ENCODE peak calls at places on chromosomes 4 and X, in eight cellular contexts. Y is A673, J is GM23248, T is suprapubic skin, A is pancreas, K is mucosa of descending colon, V is left ventricle myocardium inferior, Q is lower lobe of right lung. N is an unnamed sample.

GRCh38 chr4:66852843-66853242 is 692.5 kb downstream of the CENPC start:
- DNase-seq in T (no peak), A (no peak), V (no peak), J (no peak), Y (no peak), K (no peak), Q (no peak), N (no peak)

GRCh38 chr4:107197121-107197520 is 161.0 kb upstream of the DKK2 start:
- DNase-seq in T (no peak), V (no peak), J (no peak), Y (no peak), K (peak; percentile 11), A (no peak), Q (no peak), N (no peak)

GRCh38 chr4:73172166-73172565 is 86.4 kb downstream of the ANKRD17 start:
- DNase-seq in Q (no peak), Y (no peak), J (no peak), V (no peak), T (no peak), K (no peak), A (no peak), N (no peak)

GRCh38 chr4:7382634-7383014 is 52.1 kb downstream of the PSAPL1 start:
- DNase-seq in T (peak; percentile 24), Q (no peak), Y (no peak), K (no peak), V (no peak), J (no peak), A (no peak), N (no peak)

GRCh38 chrX:141760761-141761160 is 62.2 kb upstream of the SPANXD start:
- DNase-seq in Y (no peak), V (no peak), Q (no peak), A (no peak), T (no peak), J (no peak), K (no peak), N (no peak)

GRCh38 chr4:72110886-72111285 is 79.1 kb downstream of the NPFFR2 start:
- DNase-seq in A (no peak), T (no peak), Y (no peak), K (no peak), V (no peak), Q (no peak), J (no peak), N (no peak)

GRCh38 chr4:3712112-3712805 is 53.9 kb upstream of the ADRA2C start:
- DNase-seq in K (no peak), T (no peak), V (peak; percentile 8), Q (peak; percentile 30), A (no peak), Y (no peak), J (no peak), N (peak; percentile 49)

GRCh38 chr4:3243066-3243775 is 5.7 kb upstream of the MSANTD1 start:
- DNase-seq in Q (no peak), T (no peak), A (no peak), Y (no peak), J (no peak), K (peak; percentile 23), V (no peak), N (no peak)

GRCh38 chrX:45900751-45901150 is 644.5 kb downstream of the ZNF674 start:
- DNase-seq in A (no peak), K (no peak), J (peak; percentile 48), V (no peak), Y (peak; percentile 91), T (no peak), Q (no peak), N (no peak)

GRCh38 chr4:24912252-24913098 is at the start of gene CCDC149:
- DNase-seq in Q (peak; percentile 88), T (peak; percentile 84), V (peak; percentile 71), K (peak; percentile 79), J (peak; percentile 89), Y (peak; percentile 59), A (peak; percentile 95), N (peak; percentile 84)

GRCh38 chr4:184506527-184507121 is 32.3 kb upstream of the IRF2 start:
- DNase-seq in K (peak; percentile 23), T (no peak), A (no peak), Q (no peak), V (no peak), J (peak; percentile 23), Y (peak; percentile 18), N (no peak)

GRCh38 chrX:84188320-84188834 is 378 bp upstream of the RPS6KA6 start:
- DNase-seq in J (peak; percentile 70), Y (no peak), T (no peak), Q (peak; percentile 60), A (peak; percentile 26), K (peak; percentile 63), V (peak; percentile 14), N (peak; percentile 71)

GRCh38 chr4:169256856-169257756 is 13.7 kb downstream of the SH3RF1 start:
- DNase-seq in K (no peak), J (no peak), V (no peak), Y (peak; percentile 27), A (no peak), Q (no peak), T (no peak), N (no peak)
- H3K4me1 ChIP-seq in K (peaks cover 25% of the 10 kb centered on the region), J (peaks cover 84% of the 10 kb centered on the region), V (peaks cover 82% of the 10 kb centered on the region), Y (peaks cover 52% of the 10 kb centered on the region), A (peaks cover 25% of the 10 kb centered on the region), Q (peaks cover 89% of the 10 kb centered on the region), T (peaks cover 56% of the 10 kb centered on the region), N (peaks cover 37% of the 10 kb centered on the region)

GRCh38 chrX:17375361-17375630 is 296 bp downstream of the NHS start:
- DNase-seq in T (no peak), J (no peak), Y (no peak), A (no peak), V (no peak), Q (no peak), K (no peak), N (no peak)

GRCh38 chrX:17375631-17376380 is 806 bp downstream of the NHS start:
- DNase-seq in Q (no peak), A (peak; percentile 2), V (peak; percentile 16), K (peak; percentile 19), Y (no peak), T (no peak), J (peak; percentile 65), N (peak; percentile 62)

GRCh38 chrX:17377795-17378194 is 2.8 kb downstream of the NHS start:
- DNase-seq in Q (no peak), J (peak; percentile 13), T (no peak), V (no peak), Y (no peak), A (no peak), K (no peak), N (no peak)

GRCh38 chrX:17376381-17377046 is 1.5 kb downstream of the NHS start:
- DNase-seq in A (no peak), J (peak; percentile 47), Y (no peak), Q (no peak), V (no peak), K (no peak), T (no peak), N (no peak)

DNA sequence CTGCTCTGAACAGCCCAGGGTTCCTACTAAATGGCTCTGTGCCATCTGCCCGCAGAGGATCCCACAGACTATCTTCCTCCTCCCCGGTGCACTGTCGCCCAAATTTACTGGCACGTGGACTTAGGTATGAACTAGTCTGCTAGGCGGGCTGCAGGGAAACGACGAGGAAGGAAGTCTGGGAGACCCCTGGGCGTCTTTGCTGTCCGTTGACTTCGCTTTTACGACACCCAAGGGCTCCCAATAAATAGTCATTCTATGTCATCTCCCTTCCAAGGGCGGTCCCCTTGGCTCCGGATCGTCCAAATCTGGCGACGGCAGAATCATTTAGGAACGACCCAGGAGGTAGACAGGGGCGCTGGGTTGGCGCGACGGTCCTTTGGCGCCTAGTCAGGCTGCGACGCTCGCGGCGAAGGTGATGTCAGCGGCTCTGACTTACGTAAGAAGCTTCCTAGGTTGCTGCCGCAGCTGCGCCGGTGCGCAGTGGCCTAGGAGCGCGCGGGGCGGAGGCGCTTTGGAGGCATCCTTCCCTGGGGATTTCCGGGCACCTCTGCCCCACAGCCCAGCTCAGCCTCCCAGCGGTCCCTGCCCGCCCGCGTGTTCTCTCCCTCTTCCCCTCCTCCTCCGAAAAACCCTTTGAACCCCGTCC is 2.2 kb downstream of the NHS start:
- DNase-seq in Y (no peak), J (peak; percentile 77), K (peak; percentile 21), A (no peak), V (peak; percentile 17), T (no peak), Q (no peak), N (peak; percentile 32)
- H3K4me3 ChIP-seq in Y (no peak overlapping the region), J (peak overlapping the region; percentile 80), K (no peak overlapping the region), A (no peak overlapping the region), V (peak overlapping the region; percentile 69), T (peak overlapping the region; percentile 62), Q (peak overlapping the region; percentile 58), N (peak overlapping the region; percentile 27)

DNA sequence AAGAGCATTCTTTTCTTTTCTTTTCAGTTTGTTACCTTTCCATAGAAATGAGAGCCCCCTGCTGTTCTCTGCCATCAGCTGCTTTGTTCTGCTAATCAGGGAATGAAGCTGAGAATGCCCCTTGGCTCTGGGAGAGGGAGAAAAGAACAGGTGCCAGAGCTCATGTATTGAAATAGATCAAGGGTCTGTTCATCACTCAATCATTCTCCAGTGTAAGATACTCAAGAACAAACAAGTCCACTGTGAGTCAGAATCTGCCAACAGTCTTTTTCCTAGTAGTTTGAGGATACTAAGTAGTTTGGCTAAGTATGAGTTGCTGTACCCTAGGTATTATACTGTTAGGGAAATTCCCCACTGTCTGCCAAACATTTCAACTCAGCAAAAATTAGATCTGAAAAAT is 144.3 kb downstream of the RTL3 start:
- DNase-seq in A (no peak), T (no peak), Y (no peak), K (no peak), Q (no peak), J (no peak), V (no peak), N (no peak)
- H3K4me1 ChIP-seq in A (no peaks in the 10 kb centered on the region), T (no peaks in the 10 kb centered on the region), Y (no peaks in the 10 kb centered on the region), K (no peaks in the 10 kb centered on the region), Q (no peaks in the 10 kb centered on the region), J (no peaks in the 10 kb centered on the region), V (no peaks in the 10 kb centered on the region), N (no peaks in the 10 kb centered on the region)

GRCh38 chr4:5052726-5053425 is 1.6 kb downstream of the STK32B start:
- DNase-seq in T (no peak), Y (no peak), J (peak; percentile 19), K (no peak), Q (no peak), V (no peak), A (no peak), N (no peak)

GRCh38 chr4:5052424-5052702 is 1.1 kb downstream of the STK32B start:
- DNase-seq in T (no peak), J (no peak), V (no peak), K (no peak), Q (no peak), A (no peak), Y (no peak), N (no peak)

GRCh38 chr4:5051210-5051691 is at the start of gene STK32B:
- DNase-seq in K (peak; percentile 17), Y (peak; percentile 84), Q (peak; percentile 65), J (peak; percentile 86), A (peak; percentile 11), V (peak; percentile 70), T (peak; percentile 84), N (peak; percentile 88)

GRCh38 chr4:5050520-5050955 is 742 bp upstream of the STK32B start:
- DNase-seq in V (peak; percentile 67), K (peak; percentile 47), T (peak; percentile 86), Y (peak; percentile 91), A (peak; percentile 47), J (peak; percentile 91), Q (peak; percentile 73), N (peak; percentile 75)

GRCh38 chr4:5051692-5052423 is 578 bp downstream of the STK32B start:
- DNase-seq in Q (peak; percentile 47), V (no peak), A (no peak), Y (peak; percentile 35), K (no peak), T (no peak), J (peak; percentile 53), N (no peak)
- H3K4me3 ChIP-seq in Q (peak overlapping the region; percentile 62), V (peak overlapping the region; percentile 70), A (peak overlapping the region; percentile 16), Y (peak overlapping the region; percentile 62), K (no peak overlapping the region), T (peak overlapping the region; percentile 59), J (peak overlapping the region; percentile 75), N (peak overlapping the region; percentile 27)